ENCODE peak calls at places on chromosomes 4 and X, in six cellular contexts. T, W, M, J, B and P are unnamed samples.

GRCh38 chr4:81627617-81628016 is 155.9 kb upstream of the RASGEF1B start:
- DNase-seq in T (no peak), W (no peak), M (no peak), J (no peak), B (no peak), P (no peak)

GRCh38 chr4:161247831-161248230 is 916.0 kb downstream of the FSTL5 start:
- DNase-seq in T (no peak), W (no peak), M (peak), J (no peak), B (no peak), P (no peak)

GRCh38 chr4:112770111-112770510 is 133.2 kb downstream of the LARP7 start:
- DNase-seq in T (no peak), W (no peak), M (no peak), J (no peak), B (no peak), P (no peak)

GRCh38 chrX:124619710-124620109 is 273.3 kb downstream of the SH2D1A start:
- DNase-seq in T (no peak), W (no peak), M (no peak), J (no peak), B (no peak), P (no peak)

GRCh38 chr4:165604181-165604580 is 225.4 kb downstream of the CPE start:
- DNase-seq in T (no peak), W (no peak), M (no peak), J (no peak), B (no peak), P (no peak)

GRCh38 chr4:81198151-81198550 is 16.9 kb downstream of the PRKG2 start:
- DNase-seq in T (no peak), W (no peak), M (no peak), J (no peak), B (no peak), P (no peak)

GRCh38 chr4:76753814-76754213 is 144.1 kb downstream of the SOWAHB start:
- DNase-seq in T (no peak), W (no peak), M (peak), J (no peak), B (no peak), P (no peak)

GRCh38 chr4:122715221-122715620 is 17.3 kb upstream of the BBS12 start:
- DNase-seq in T (no peak), W (no peak), M (no peak), J (no peak), B (no peak), P (no peak)

GRCh38 chr4:35175487-35175886 is 1068.8 kb downstream of the ARAP2 start:
- DNase-seq in T (no peak), W (no peak), M (no peak), J (peak), B (no peak), P (no peak)

GRCh38 chr4:93187892-93188291 is 640.7 kb upstream of the ATOH1 start:
- DNase-seq in T (no peak), W (no peak), M (no peak), J (no peak), B (no peak), P (no peak)

GRCh38 chr4:119314356-119314755 is 7.6 kb downstream of the FABP2 start:
- DNase-seq in T (no peak), W (no peak), M (peak), J (peak), B (no peak), P (no peak)